ENCODE peak calls at places on chromosomes 3 and 15, in five cellular contexts. One of them, this sample, is unnamed.

GRCh38 chr3:40705663-40706062 is 180.9 kb downstream of the ZNF621 start:
- DNase-seq in GM23248: no peak
- DNase-seq in A549: no peak
- DNase-seq in HCT116: no peak
- DNase-seq in H9: no peak
- DNase-seq in this sample: no peak

GRCh38 chr15:63971427-63971805 is 74.9 kb downstream of the DAPK2 start:
- DNase-seq in GM23248: no peak
- DNase-seq in A549: no peak
- DNase-seq in HCT116: no peak
- DNase-seq in H9: peak
- DNase-seq in this sample: no peak

GRCh38 chr15:51687565-51687964 is 6.3 kb downstream of the SCG3 start:
- DNase-seq in GM23248: no peak
- DNase-seq in A549: no peak
- DNase-seq in HCT116: no peak
- DNase-seq in H9: no peak
- DNase-seq in this sample: no peak

GRCh38 chr3:170436697-170437096 is 18.0 kb downstream of the CLDN11 start:
- DNase-seq in GM23248: no peak
- DNase-seq in A549: no peak
- DNase-seq in HCT116: no peak
- DNase-seq in H9: no peak
- DNase-seq in this sample: no peak

GRCh38 chr3:123635220-123635619 is 50.4 kb upstream of the HACD2 start:
- DNase-seq in GM23248: no peak
- DNase-seq in A549: no peak
- DNase-seq in HCT116: no peak
- DNase-seq in H9: no peak
- DNase-seq in this sample: no peak

GRCh38 chr15:30929064-30929669 is 25.5 kb downstream of the FAN1 start:
- DNase-seq in GM23248: peak
- DNase-seq in A549: no peak
- DNase-seq in HCT116: no peak
- DNase-seq in H9: no peak
- DNase-seq in this sample: no peak

GRCh38 chr15:71811036-71811736 is 832 bp downstream of the NR2E3 start:
- DNase-seq in GM23248: no peak
- DNase-seq in A549: no peak
- DNase-seq in HCT116: no peak
- DNase-seq in H9: no peak
- DNase-seq in this sample: no peak

GRCh38 chr15:50107591-50108408 is 11.2 kb downstream of the ATP8B4 start:
- DNase-seq in GM23248: no peak
- DNase-seq in A549: no peak
- DNase-seq in HCT116: no peak
- DNase-seq in H9: no peak
- DNase-seq in this sample: no peak

GRCh38 chr3:150928234-150928633 is 23.0 kb upstream of the MINDY4B start:
- DNase-seq in GM23248: no peak
- DNase-seq in A549: no peak
- DNase-seq in HCT116: no peak
- DNase-seq in H9: no peak
- DNase-seq in this sample: no peak

GRCh38 chr3:168959731-168960130 is 703.8 kb downstream of the MECOM start:
- DNase-seq in GM23248: no peak
- DNase-seq in A549: no peak
- DNase-seq in HCT116: no peak
- DNase-seq in H9: no peak
- DNase-seq in this sample: no peak

GRCh38 chr3:13016083-13016725 is 57.0 kb downstream of the IQSEC1 start:
- DNase-seq in GM23248: peak
- DNase-seq in A549: no peak
- DNase-seq in HCT116: no peak
- DNase-seq in H9: no peak
- DNase-seq in this sample: no peak

GRCh38 chr15:77489647-77490046 is 69.0 kb downstream of the HMG20A start:
- DNase-seq in GM23248: no peak
- DNase-seq in A549: no peak
- DNase-seq in HCT116: no peak
- DNase-seq in H9: no peak
- DNase-seq in this sample: no peak

GRCh38 chr15:77483426-77483825 is 62.7 kb downstream of the HMG20A start:
- DNase-seq in GM23248: no peak
- DNase-seq in A549: no peak
- DNase-seq in HCT116: no peak
- DNase-seq in H9: no peak
- DNase-seq in this sample: no peak

GRCh38 chr15:77484994-77485393 is 64.3 kb downstream of the HMG20A start:
- DNase-seq in GM23248: no peak
- DNase-seq in A549: no peak
- DNase-seq in HCT116: no peak
- DNase-seq in H9: no peak
- DNase-seq in this sample: no peak

GRCh38 chr15:77486542-77487478 is 66.1 kb downstream of the HMG20A start:
- DNase-seq in GM23248: no peak
- DNase-seq in A549: no peak
- DNase-seq in HCT116: no peak
- DNase-seq in H9: no peak
- DNase-seq in this sample: no peak

DNA sequence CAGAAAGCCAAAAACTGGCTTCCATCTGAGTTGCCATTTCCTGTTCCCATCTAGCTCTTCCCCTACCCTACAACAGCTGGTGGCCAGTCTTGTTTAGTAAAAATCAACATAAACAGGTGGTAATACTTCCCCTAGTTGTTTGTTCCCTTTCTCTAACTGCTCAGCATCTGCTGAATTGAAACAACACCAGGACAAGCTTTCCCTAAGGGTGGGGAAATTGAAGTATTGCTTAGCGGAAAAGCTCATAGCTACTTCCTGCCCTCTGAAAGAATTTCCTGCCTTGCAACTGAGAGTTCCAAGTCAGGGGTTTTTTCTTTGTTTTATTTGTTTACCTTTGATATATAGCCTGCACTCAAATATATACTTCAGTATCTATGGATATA is 66.8 kb downstream of the HMG20A start:
- DNase-seq in GM23248: no peak
- DNase-seq in A549: no peak
- DNase-seq in HCT116: no peak
- DNase-seq in H9: no peak
- DNase-seq in this sample: no peak
- H3K4me2 ChIP-seq in GM23248: no peak
- H3K4me2 ChIP-seq in A549: no peak
- H3K4me2 ChIP-seq in HCT116: no peak
- H3K4me2 ChIP-seq in H9: no peak
- H3K4me2 ChIP-seq in this sample: no peak

GRCh38 chr3:133209871-133210550 is 171.8 kb downstream of the TMEM108 start:
- DNase-seq in GM23248: peak
- DNase-seq in A549: no peak
- DNase-seq in HCT116: no peak
- DNase-seq in H9: no peak
- DNase-seq in this sample: no peak

GRCh38 chr3:133206921-133207320 is 168.7 kb downstream of the TMEM108 start:
- DNase-seq in GM23248: no peak
- DNase-seq in A549: no peak
- DNase-seq in HCT116: no peak
- DNase-seq in H9: peak
- DNase-seq in this sample: no peak

GRCh38 chr3:133208184-133208583 is 170.0 kb downstream of the TMEM108 start:
- DNase-seq in GM23248: no peak
- DNase-seq in A549: no peak
- DNase-seq in HCT116: no peak
- DNase-seq in H9: no peak
- DNase-seq in this sample: no peak

GRCh38 chr3:133213942-133214341 is 175.8 kb downstream of the TMEM108 start:
- DNase-seq in GM23248: no peak
- DNase-seq in A549: no peak
- DNase-seq in HCT116: no peak
- DNase-seq in H9: no peak
- DNase-seq in this sample: no peak

GRCh38 chr3:133211449-133211848 is 173.3 kb downstream of the TMEM108 start:
- DNase-seq in GM23248: no peak
- DNase-seq in A549: no peak
- DNase-seq in HCT116: no peak
- DNase-seq in H9: peak
- DNase-seq in this sample: no peak
- H3K4me2 ChIP-seq in GM23248: no peak
- H3K4me2 ChIP-seq in A549: no peak
- H3K4me2 ChIP-seq in HCT116: no peak
- H3K4me2 ChIP-seq in H9: peak
- H3K4me2 ChIP-seq in this sample: no peak

GRCh38 chr3:56795807-56796185 is 6.0 kb downstream of the ARHGEF3 start:
- DNase-seq in GM23248: no peak
- DNase-seq in A549: no peak
- DNase-seq in HCT116: no peak
- DNase-seq in H9: no peak
- DNase-seq in this sample: no peak

GRCh38 chr3:56799251-56799882 is 2.4 kb downstream of the ARHGEF3 start:
- DNase-seq in GM23248: peak
- DNase-seq in A549: peak
- DNase-seq in HCT116: peak
- DNase-seq in H9: no peak
- DNase-seq in this sample: no peak

GRCh38 chr3:56795097-56795806 is 6.5 kb downstream of the ARHGEF3 start:
- DNase-seq in GM23248: peak
- DNase-seq in A549: no peak
- DNase-seq in HCT116: no peak
- DNase-seq in H9: no peak
- DNase-seq in this sample: no peak

GRCh38 chr3:56796202-56796601 is 5.5 kb downstream of the ARHGEF3 start:
- DNase-seq in GM23248: peak
- DNase-seq in A549: no peak
- DNase-seq in HCT116: no peak
- DNase-seq in H9: no peak
- DNase-seq in this sample: no peak

GRCh38 chr3:56796996-56797395 is 4.8 kb downstream of the ARHGEF3 start:
- DNase-seq in GM23248: no peak
- DNase-seq in A549: no peak
- DNase-seq in HCT116: no peak
- DNase-seq in H9: no peak
- DNase-seq in this sample: no peak
- H3K4me2 ChIP-seq in GM23248: no peak
- H3K4me2 ChIP-seq in A549: no peak
- H3K4me2 ChIP-seq in HCT116: no peak
- H3K4me2 ChIP-seq in H9: no peak
- H3K4me2 ChIP-seq in this sample: no peak

GRCh38 chr3:51388286-51389029 is 2.6 kb upstream of the RBM15B start:
- DNase-seq in GM23248: peak
- DNase-seq in A549: no peak
- DNase-seq in HCT116: peak
- DNase-seq in H9: peak
- DNase-seq in this sample: no peak
- H3K4me2 ChIP-seq in GM23248: no peak
- H3K4me2 ChIP-seq in A549: no peak
- H3K4me2 ChIP-seq in HCT116: no peak
- H3K4me2 ChIP-seq in H9: no peak
- H3K4me2 ChIP-seq in this sample: peak

GRCh38 chr15:76844096-76844495 is 61.0 kb downstream of the SCAPER start:
- DNase-seq in GM23248: peak
- DNase-seq in A549: no peak
- DNase-seq in HCT116: no peak
- DNase-seq in H9: no peak
- DNase-seq in this sample: no peak
- H3K4me2 ChIP-seq in GM23248: no peak
- H3K4me2 ChIP-seq in A549: no peak
- H3K4me2 ChIP-seq in HCT116: no peak
- H3K4me2 ChIP-seq in H9: no peak
- H3K4me2 ChIP-seq in this sample: no peak

DNA sequence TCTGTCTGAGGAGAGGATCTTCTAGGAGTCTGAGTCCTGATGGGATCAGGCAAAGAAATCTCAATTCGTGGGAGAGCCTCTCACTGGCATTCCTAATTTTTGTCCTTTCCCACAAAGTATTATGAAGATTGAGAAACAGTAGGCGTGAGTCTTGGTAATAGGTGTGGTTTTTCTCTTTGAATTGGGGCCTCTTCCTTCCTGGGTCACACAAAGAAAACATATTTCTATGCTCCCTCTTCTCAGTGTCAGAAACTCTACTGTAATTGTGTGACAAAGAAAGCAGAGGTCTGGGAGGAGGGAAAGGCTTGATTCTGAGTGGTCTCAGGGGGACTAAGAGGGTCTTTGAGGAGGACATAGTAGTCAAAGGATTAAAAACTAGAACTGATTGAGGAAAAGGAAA is 6.0 kb downstream of the GABRR3 start:
- DNase-seq in GM23248: no peak
- DNase-seq in A549: no peak
- DNase-seq in HCT116: no peak
- DNase-seq in H9: no peak
- DNase-seq in this sample: no peak
- H3K4me2 ChIP-seq in GM23248: no peak
- H3K4me2 ChIP-seq in A549: no peak
- H3K4me2 ChIP-seq in HCT116: no peak
- H3K4me2 ChIP-seq in H9: no peak
- H3K4me2 ChIP-seq in this sample: no peak

DNA sequence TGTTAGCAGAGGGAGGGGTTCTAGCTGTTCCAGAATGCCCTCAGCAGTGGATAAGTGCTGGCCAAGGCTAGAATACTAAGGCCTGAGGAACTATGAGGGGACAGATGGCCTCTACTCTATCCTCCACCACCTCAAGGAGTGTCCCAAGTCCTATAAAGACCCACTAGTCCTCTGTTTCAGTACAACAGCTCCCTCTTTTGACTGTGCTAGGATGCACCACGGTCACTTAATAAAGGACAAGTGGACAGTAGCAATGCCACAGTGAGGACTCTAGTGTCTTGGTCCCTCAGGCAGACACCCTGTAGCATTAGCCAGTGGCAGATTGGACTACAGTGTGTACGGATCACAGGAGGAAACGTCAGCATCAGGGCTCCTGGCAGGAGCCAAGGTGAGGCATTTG is 171.8 kb upstream of the PROK2 start:
- DNase-seq in GM23248: no peak
- DNase-seq in A549: no peak
- DNase-seq in HCT116: no peak
- DNase-seq in H9: peak
- DNase-seq in this sample: no peak
- H3K4me2 ChIP-seq in GM23248: no peak
- H3K4me2 ChIP-seq in A549: no peak
- H3K4me2 ChIP-seq in HCT116: no peak
- H3K4me2 ChIP-seq in H9: no peak
- H3K4me2 ChIP-seq in this sample: no peak

DNA sequence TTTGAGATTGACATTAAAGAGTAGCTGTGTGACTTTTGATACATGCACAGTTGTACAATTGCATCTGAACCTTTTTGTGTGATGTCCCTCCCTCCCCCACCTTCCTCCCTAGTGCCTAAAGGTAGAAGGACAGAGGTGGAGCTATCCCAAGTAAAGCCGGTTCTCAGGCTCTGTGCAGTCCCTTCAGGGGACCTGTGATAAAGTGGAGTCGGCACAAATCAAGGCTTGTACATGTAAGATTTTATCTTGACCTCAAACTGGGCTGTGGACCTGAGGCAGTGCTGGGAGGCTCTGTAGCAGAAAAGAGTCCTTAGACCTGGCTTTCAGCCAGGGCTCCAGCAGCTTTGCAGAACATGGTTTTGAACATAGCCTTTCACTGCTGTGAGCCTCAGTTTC is 55.5 kb upstream of the CMTM7 start:
- DNase-seq in GM23248: no peak
- DNase-seq in A549: no peak
- DNase-seq in HCT116: no peak
- DNase-seq in H9: no peak
- DNase-seq in this sample: no peak
- H3K4me2 ChIP-seq in GM23248: no peak
- H3K4me2 ChIP-seq in A549: no peak
- H3K4me2 ChIP-seq in HCT116: no peak
- H3K4me2 ChIP-seq in H9: no peak
- H3K4me2 ChIP-seq in this sample: no peak

GRCh38 chr3:39126532-39127071 is 19.1 kb downstream of the TTC21A start:
- DNase-seq in GM23248: peak
- DNase-seq in A549: no peak
- DNase-seq in HCT116: no peak
- DNase-seq in H9: peak
- DNase-seq in this sample: no peak
- H3K4me2 ChIP-seq in GM23248: no peak
- H3K4me2 ChIP-seq in A549: peak
- H3K4me2 ChIP-seq in HCT116: peak
- H3K4me2 ChIP-seq in H9: no peak
- H3K4me2 ChIP-seq in this sample: no peak

This sample was measured in keratinocyte.